ENCODE peak calls at places on chromosomes 5 and 9, in ten cellular contexts. W, K, I, D, L, E, Z, V, X and T are unnamed samples. For H3K4me1 and H3K9me3, the result is how much of the 10 kb centered on the place peaks cover.

GRCh38 chr9:135970128-135970815 is 9.1 kb upstream of the UBAC1 start:
- DNase-seq in W (no peak), K (no peak), I (no peak), D (no peak), L (peak), E (no peak), Z (no peak), V (no peak), X (no peak), T (no peak)

GRCh38 chr9:22342489-22343217 is 104.0 kb upstream of the DMRTA1 start:
- DNase-seq in W (no peak), K (no peak), I (no peak), D (no peak), L (no peak), E (no peak), Z (no peak), V (no peak), X (no peak), T (no peak)

GRCh38 chr5:136016945-136017530 is 11.8 kb upstream of the TGFBI start:
- DNase-seq in W (peak), K (no peak), I (no peak), D (no peak), L (no peak), E (no peak), Z (no peak), V (no peak), X (no peak), T (peak)

GRCh38 chr5:159972538-159973362 is 36.2 kb upstream of the TTC1 start:
- DNase-seq in W (no peak), K (no peak), I (no peak), D (no peak), L (peak), E (no peak), Z (no peak), V (no peak), X (no peak), T (no peak)

GRCh38 chr9:93672622-93673270 is 96.4 kb downstream of the PHF2 start:
- DNase-seq in W (no peak), K (no peak), I (no peak), D (no peak), L (peak), E (no peak), Z (no peak), V (no peak), X (no peak), T (no peak)

GRCh38 chr5:173456751-173457171 is 128.5 kb upstream of the STC2 start:
- DNase-seq in W (no peak), K (no peak), I (no peak), D (no peak), L (no peak), E (no peak), Z (no peak), V (no peak), X (no peak), T (no peak)

GRCh38 chr5:150058480-150059126 is 27.8 kb downstream of the CSF1R start:
- DNase-seq in W (peak), K (no peak), I (no peak), D (no peak), L (no peak), E (no peak), Z (no peak), V (no peak), X (no peak), T (no peak)

GRCh38 chr9:35552376-35552775 is 52.7 kb upstream of the TESK1 start:
- DNase-seq in W (no peak), K (no peak), I (no peak), D (no peak), L (no peak), E (no peak), Z (no peak), V (no peak), X (no peak), T (no peak)

GRCh38 chr5:36369092-36369737 is 67.5 kb upstream of the RANBP3L start:
- DNase-seq in W (peak), K (peak), I (no peak), D (no peak), L (no peak), E (no peak), Z (no peak), V (no peak), X (no peak), T (no peak)

GRCh38 chr9:35367451-35367850 is 122.5 kb upstream of the RUSC2 start:
- DNase-seq in W (peak), K (no peak), I (no peak), D (no peak), L (no peak), E (no peak), Z (peak), V (no peak), X (no peak), T (peak)

GRCh38 chr5:33321026-33321425 is 119.7 kb upstream of the TARS1 start:
- DNase-seq in W (peak), K (no peak), I (no peak), D (no peak), L (no peak), E (no peak), Z (no peak), V (no peak), X (no peak), T (peak)

GRCh38 chr5:43008369-43009158 is 31.6 kb downstream of the ANXA2R start:
- DNase-seq in W (peak), K (peak), I (peak), D (peak), L (peak), E (peak), Z (peak), V (peak), X (peak), T (peak)

GRCh38 chr5:90967443-90967842 is 408.8 kb downstream of the ADGRV1 start:
- DNase-seq in W (no peak), K (no peak), I (no peak), D (no peak), L (no peak), E (no peak), Z (no peak), V (no peak), X (no peak), T (no peak)

GRCh38 chr5:52920929-52921328 is 68.2 kb upstream of the ITGA2 start:
- DNase-seq in W (no peak), K (no peak), I (no peak), D (no peak), L (no peak), E (no peak), Z (no peak), V (no peak), X (no peak), T (no peak)

GRCh38 chr5:176171171-176171760 is 67.0 kb upstream of the SIMC1 start:
- DNase-seq in W (no peak), K (no peak), I (no peak), D (no peak), L (no peak), E (no peak), Z (no peak), V (no peak), X (no peak), T (no peak)

GRCh38 chr9:107314763-107315162 is 31.7 kb downstream of the RAD23B start:
- DNase-seq in W (no peak), K (no peak), I (no peak), D (no peak), L (no peak), E (no peak), Z (no peak), V (no peak), X (peak), T (no peak)

GRCh38 chr5:63070001-63070400 is 491.4 kb downstream of the LRRC70 start:
- DNase-seq in W (no peak), K (no peak), I (no peak), D (no peak), L (no peak), E (no peak), Z (no peak), V (no peak), X (no peak), T (no peak)

GRCh38 chr9:16680965-16681658 is 189.4 kb downstream of the BNC2 start:
- DNase-seq in W (no peak), K (no peak), I (no peak), D (no peak), L (no peak), E (no peak), Z (no peak), V (no peak), X (no peak), T (no peak)

GRCh38 chr9:133887540-133888047 is 104.5 kb downstream of the VAV2 start:
- DNase-seq in W (no peak), K (no peak), I (no peak), D (no peak), L (no peak), E (no peak), Z (no peak), V (no peak), X (no peak), T (no peak)

GRCh38 chr9:133888779-133889491 is 103.2 kb downstream of the VAV2 start:
- DNase-seq in W (no peak), K (no peak), I (no peak), D (no peak), L (no peak), E (no peak), Z (no peak), V (no peak), X (no peak), T (no peak)

GRCh38 chr9:133884907-133885744 is 107.0 kb downstream of the VAV2 start:
- DNase-seq in W (peak), K (no peak), I (no peak), D (no peak), L (no peak), E (no peak), Z (no peak), V (peak), X (no peak), T (no peak)

GRCh38 chr9:133888048-133888778 is 103.9 kb downstream of the VAV2 start:
- DNase-seq in W (no peak), K (no peak), I (no peak), D (no peak), L (no peak), E (no peak), Z (no peak), V (peak), X (no peak), T (no peak)

GRCh38 chr9:133886563-133887501 is 105.3 kb downstream of the VAV2 start:
- DNase-seq in W (no peak), K (no peak), I (no peak), D (no peak), L (no peak), E (no peak), Z (no peak), V (no peak), X (no peak), T (no peak)
- H3K4me1 ChIP-seq in W (under half), K (under half), I (under half), D (under half), L (under half), E (under half), Z (under half), V (under half), X (under half), T (under half)

GRCh38 chr9:129749575-129749974 is 3.3 kb downstream of the PTGES start:
- DNase-seq in W (no peak), K (no peak), I (no peak), D (no peak), L (no peak), E (no peak), Z (no peak), V (no peak), X (no peak), T (no peak)
- H3K27ac ChIP-seq in W (no peak), K (no peak), I (no peak), D (no peak), L (no peak), E (no peak), Z (no peak), V (no peak), X (no peak), T (no peak)

DNA sequence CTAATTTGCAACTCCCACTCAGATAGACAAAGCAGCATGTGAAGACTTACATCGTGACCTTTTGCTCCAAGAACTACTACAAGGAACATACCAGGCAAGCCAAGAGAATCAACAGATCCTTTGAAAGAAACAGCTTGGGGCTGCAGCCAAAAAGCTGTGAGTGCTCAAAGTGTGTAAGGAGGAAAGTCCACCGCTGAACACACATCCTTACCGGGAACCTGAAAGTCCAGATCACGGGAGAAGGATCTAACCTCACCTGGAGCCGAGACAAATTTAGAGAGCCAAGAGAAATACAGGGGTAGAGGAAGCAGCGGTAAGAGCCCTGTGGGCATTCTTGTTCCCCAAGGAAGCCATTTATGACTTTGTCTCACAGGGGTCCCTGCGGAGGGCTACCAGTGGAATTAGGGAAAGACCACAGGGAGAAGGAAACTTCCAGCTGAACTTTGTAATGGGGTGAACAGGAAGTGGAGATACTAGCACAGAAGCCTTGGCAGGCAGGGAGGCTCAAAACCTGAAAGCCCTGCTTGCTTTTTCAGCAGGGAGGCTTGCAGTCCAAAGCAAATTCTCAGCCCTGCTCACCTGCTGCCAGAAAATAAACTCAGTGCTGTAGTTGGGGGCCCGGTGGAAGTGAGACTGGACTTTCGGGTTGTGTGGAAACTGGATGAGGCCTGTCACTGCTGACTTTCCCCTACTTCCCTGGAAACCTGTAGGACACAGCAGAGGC is 350.2 kb downstream of the DTWD2 start:
- DNase-seq in W (no peak), K (peak), I (no peak), D (no peak), L (no peak), E (no peak), Z (no peak), V (no peak), X (no peak), T (no peak)
- H3K9me3 ChIP-seq in W (under half), K (under half), I (under half), D (under half), L (under half), E (under half), Z (under half), V (under half), X (under half), T (under half)

GRCh38 chr5:148685520-148686134 is 31.3 kb upstream of the HTR4 start:
- DNase-seq in W (no peak), K (no peak), I (no peak), D (no peak), L (no peak), E (no peak), Z (no peak), V (no peak), X (no peak), T (no peak)
- H3K4me1 ChIP-seq in W (under half), K (under half), I (under half), D (under half), L (under half), E (under half), Z (under half), V (under half), X (under half), T (under half)

GRCh38 chr5:168575391-168576372 is 3.5 kb downstream of the PANK3 start:
- DNase-seq in W (no peak), K (no peak), I (no peak), D (no peak), L (no peak), E (no peak), Z (no peak), V (no peak), X (no peak), T (no peak)

GRCh38 chr5:168579206-168579986 is at the start of gene PANK3:
- DNase-seq in W (peak), K (peak), I (peak), D (peak), L (peak), E (peak), Z (peak), V (peak), X (peak), T (peak)

GRCh38 chr5:168579987-168580508 is 880 bp upstream of the PANK3 start:
- DNase-seq in W (no peak), K (no peak), I (no peak), D (no peak), L (no peak), E (no peak), Z (no peak), V (no peak), X (no peak), T (no peak)

GRCh38 chr5:168578506-168579205 is 512 bp downstream of the PANK3 start:
- DNase-seq in W (no peak), K (no peak), I (peak), D (no peak), L (no peak), E (no peak), Z (peak), V (no peak), X (peak), T (no peak)

GRCh38 chr5:168578006-168578405 is 1.2 kb downstream of the PANK3 start:
- DNase-seq in W (no peak), K (no peak), I (no peak), D (no peak), L (no peak), E (no peak), Z (peak), V (no peak), X (no peak), T (no peak)
- H3K27ac ChIP-seq in W (peak), K (peak), I (no peak), D (no peak), L (no peak), E (peak), Z (peak), V (peak), X (no peak), T (no peak)

GRCh38 chr5:141412853-141413539 is at the start of gene PCDHGA10:
- DNase-seq in W (peak), K (peak), I (peak), D (no peak), L (no peak), E (peak), Z (no peak), V (peak), X (peak), T (no peak)
- H3K9me3 ChIP-seq in W (under half), K (under half), I (under half), D (under half), L (under half), E (under half), Z (under half), V (under half), X (under half), T (half or more)

GRCh38 chr5:145829708-145830361 is 5.3 kb downstream of the PRELID2 start:
- DNase-seq in W (no peak), K (no peak), I (no peak), D (no peak), L (no peak), E (no peak), Z (no peak), V (no peak), X (no peak), T (no peak)
- H3K4me1 ChIP-seq in W (under half), K (under half), I (under half), D (under half), L (under half), E (under half), Z (under half), V (under half), X (under half), T (under half)

DNA sequence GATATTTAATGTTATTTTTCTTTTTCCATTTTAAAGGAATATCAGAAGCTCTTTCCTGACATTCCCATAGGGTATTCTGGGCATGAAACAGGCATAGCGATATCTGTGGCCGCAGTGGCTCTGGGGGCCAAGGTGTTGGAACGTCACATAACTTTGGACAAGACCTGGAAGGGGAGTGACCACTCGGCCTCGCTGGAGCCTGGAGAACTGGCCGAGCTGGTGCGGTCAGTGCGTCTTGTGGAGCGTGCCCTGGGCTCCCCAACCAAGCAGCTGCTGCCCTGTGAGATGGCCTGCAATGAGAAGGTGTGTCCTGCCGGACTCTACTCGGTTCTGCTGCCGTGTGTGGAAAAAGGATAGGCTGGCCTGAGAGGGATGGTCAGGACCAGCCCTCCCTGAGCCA is 24.2 kb downstream of the NANS start:
- DNase-seq in W (no peak), K (no peak), I (no peak), D (no peak), L (no peak), E (no peak), Z (no peak), V (no peak), X (no peak), T (no peak)
- H3K27ac ChIP-seq in W (no peak), K (peak), I (no peak), D (no peak), L (no peak), E (no peak), Z (no peak), V (peak), X (no peak), T (peak)